ENCODE peak calls at places on chromosomes 7 and 10, in five cellular contexts. S is cardiac fibroblast, L is Panc1, O is colonic mucosa, G is AG04449. V is an unnamed sample.
A peak's percentile ranks its signal among the peaks of the same experiment; 100 is the strongest.

GRCh38 chr10:2477154-2477553 is 590.2 kb upstream of the PFKP start:
- DNase-seq in S (no peak), O (no peak), L (no peak), G (no peak), V (no peak)

GRCh38 chr7:15525652-15526263 is 36.1 kb downstream of the AGMO start:
- DNase-seq in O (no peak), G (no peak), L (no peak), S (no peak), V (no peak)

GRCh38 chr7:4268040-4268965 is 413.8 kb upstream of the FOXK1 start:
- DNase-seq in G (no peak), L (no peak), O (peak; percentile 9), S (no peak), V (no peak)

GRCh38 chr7:101543242-101543766 is 85.8 kb downstream of the MYL10 start:
- DNase-seq in S (no peak), L (no peak), G (no peak), O (no peak), V (no peak)

GRCh38 chr10:116888380-116889055 is 39.2 kb downstream of the ENO4 start:
- DNase-seq in S (peak; percentile 91), L (peak; percentile 82), G (peak; percentile 37), O (peak; percentile 62), V (peak; percentile 79)

GRCh38 chr10:106424981-106425380 is 739.5 kb downstream of the SORCS1 start:
- DNase-seq in S (peak; percentile 78), G (no peak), O (no peak), L (no peak), V (no peak)

GRCh38 chr10:132489053-132489703 is 48.4 kb upstream of the INPP5A start:
- DNase-seq in S (no peak), L (no peak), O (no peak), G (no peak), V (peak; percentile 6)

GRCh38 chr10:35336921-35337741 is 822 bp downstream of the CCNY start:
- DNase-seq in L (no peak), S (peak; percentile 29), O (peak; percentile 45), G (no peak), V (no peak)

GRCh38 chr7:118153551-118154177 is 30.3 kb upstream of the LSM8 start:
- DNase-seq in S (peak; percentile 61), O (peak; percentile 36), G (no peak), L (peak; percentile 13), V (peak; percentile 39)

GRCh38 chr10:110527731-110528171 is 30.0 kb downstream of the DUSP5 start:
- DNase-seq in L (no peak), G (no peak), O (no peak), S (peak; percentile 64), V (peak; percentile 42)

GRCh38 chr10:110529596-110530011 is 31.9 kb downstream of the DUSP5 start:
- DNase-seq in O (no peak), L (no peak), G (no peak), S (no peak), V (no peak)

GRCh38 chr10:110528224-110528997 is 30.7 kb downstream of the DUSP5 start:
- DNase-seq in S (no peak), G (no peak), O (no peak), L (no peak), V (no peak)

GRCh38 chr10:110531687-110532086 is 34.0 kb downstream of the DUSP5 start:
- DNase-seq in G (no peak), O (no peak), L (no peak), S (no peak), V (no peak)

GRCh38 chr10:110530131-110530831 is 32.6 kb downstream of the DUSP5 start:
- DNase-seq in G (no peak), L (no peak), O (peak; percentile 26), S (peak; percentile 79), V (peak; percentile 74)
- H3K4me3 ChIP-seq in G (peak overlapping the region; percentile 20), L (peak overlapping the region; percentile 29), O (no peak overlapping the region), S (peak overlapping the region; percentile 5), V (peak overlapping the region; percentile 29)

GRCh38 chr7:37142943-37143342 is 305.7 kb downstream of the ELMO1 start:
- DNase-seq in L (no peak), S (no peak), O (no peak), G (no peak), V (peak; percentile 26)

GRCh38 chr7:37145682-37146081 is 303.0 kb downstream of the ELMO1 start:
- DNase-seq in L (no peak), O (no peak), S (no peak), G (no peak), V (no peak)

GRCh38 chr7:37141742-37142141 is 306.9 kb downstream of the ELMO1 start:
- DNase-seq in L (no peak), G (no peak), S (no peak), O (no peak), V (no peak)
- TF ChIP-seq CTCF in L (peak; percentile 15), G (no peak), S (no peak), O (no peak), V (peak; percentile 21)

GRCh38 chr7:95863-96260 is 96.5 kb upstream of the FAM20C start:
- DNase-seq in O (no peak), S (no peak), L (no peak), G (no peak), V (no peak)
- H3K4me3 ChIP-seq in O (no peak overlapping the region), S (no peak overlapping the region), L (no peak overlapping the region), G (no peak overlapping the region), V (no peak overlapping the region)

DNA sequence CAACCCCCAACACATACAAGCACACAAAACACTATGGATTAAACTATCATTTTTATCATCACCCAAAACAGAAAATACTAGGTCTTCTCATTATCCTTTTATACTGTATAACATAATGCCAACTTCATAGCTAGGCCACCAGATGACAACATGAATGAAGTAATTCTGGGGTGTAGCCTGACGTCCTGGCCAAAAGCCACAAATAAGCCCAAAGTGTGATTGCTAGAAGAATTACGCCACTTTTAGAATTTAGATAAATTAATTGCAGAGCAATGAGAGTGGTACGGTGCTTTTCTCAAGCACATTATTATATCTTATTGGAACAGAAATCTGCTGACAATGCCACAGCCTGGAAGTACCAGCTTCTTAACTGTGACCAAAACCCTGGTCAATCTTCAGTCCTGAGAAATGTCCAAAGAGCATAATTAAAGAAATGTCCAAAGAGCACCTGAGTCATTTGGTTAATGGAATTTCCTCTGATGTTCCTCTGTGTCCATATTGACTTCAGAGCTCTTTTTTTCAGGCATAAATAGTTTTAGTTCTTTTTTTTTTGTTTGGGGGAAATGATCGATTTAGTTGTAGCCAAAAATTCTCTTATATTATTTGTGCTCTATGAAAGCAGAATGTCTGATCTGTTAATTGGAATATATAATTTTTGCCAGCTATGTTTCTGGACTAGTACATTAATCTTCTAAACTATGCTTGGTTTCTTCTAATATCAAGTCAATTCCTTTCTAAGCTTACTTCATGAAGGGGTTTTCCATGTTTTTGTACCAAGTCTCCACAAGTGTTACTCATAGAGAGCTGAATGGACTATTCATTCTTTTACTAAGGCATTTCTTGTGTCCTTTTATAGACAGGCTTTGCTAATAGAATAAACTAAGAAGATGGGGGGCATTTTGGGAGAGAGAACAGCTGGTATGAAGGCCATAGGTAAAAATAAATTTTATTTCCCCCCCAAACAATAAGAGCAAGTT is 233.4 kb upstream of the SLC26A5 start:
- DNase-seq in S (peak; percentile 61), G (peak; percentile 36), L (no peak), O (no peak), V (no peak)
- TF ChIP-seq CTCF in S (no peak), G (no peak), L (no peak), O (no peak), V (no peak)

GRCh38 chr10:123136806-123137642 is 1.3 kb downstream of the HMX3 start:
- DNase-seq in O (no peak), S (peak; percentile 45), G (no peak), L (no peak), V (peak; percentile 11)
- H3K4me3 ChIP-seq in O (no peak overlapping the region), S (peak overlapping the region; percentile 8), G (no peak overlapping the region), L (peak overlapping the region; percentile 58), V (no peak overlapping the region)

GRCh38 chr7:124692420-124692819 is 73.2 kb downstream of the GPR37 start:
- DNase-seq in L (no peak), G (no peak), O (no peak), S (no peak), V (no peak)
- TF ChIP-seq CTCF in L (no peak), G (no peak), O (no peak), S (no peak), V (no peak)

V was measured in fibroblast of villous mesenchyme.